ENCODE peak calls at places on chromosomes 6 and 20, in four cellular contexts. X is mesendoderm, S is H9, L is H1. I is an unnamed sample.

GRCh38 chr6:115221185-115221584 is 839.5 kb downstream of the FRK start:
- DNase-seq in X (no peak), S (no peak), L (no peak), I (no peak)

GRCh38 chr6:150800596-150801310 is 64.7 kb upstream of the MTHFD1L start:
- DNase-seq in X (no peak), L (no peak), S (no peak), I (peak; percentile 26)

GRCh38 chr6:82959385-82959941 is 106.2 kb downstream of the UBE3D start:
- DNase-seq in X (peak; percentile 92), L (peak; percentile 48), S (peak; percentile 45), I (peak; percentile 70)

GRCh38 chr6:26331809-26332226 is 33.2 kb upstream of the BTN3A2 start:
- DNase-seq in S (no peak), X (no peak), L (no peak), I (no peak)

GRCh38 chr6:144655376-144655775 is 370.2 kb downstream of the UTRN start:
- DNase-seq in S (no peak), X (no peak), L (no peak), I (peak; percentile 85)

GRCh38 chr6:24899647-24900325 is 36.0 kb downstream of the RIPOR2 start:
- DNase-seq in S (no peak), X (peak; percentile 26), L (no peak), I (no peak)

GRCh38 chr20:64113444-64113775 is 6.0 kb upstream of the NPBWR2 start:
- DNase-seq in X (no peak), L (no peak), S (no peak), I (no peak)

GRCh38 chr6:142833054-142833453 is 111.9 kb downstream of the HIVEP2 start:
- DNase-seq in X (no peak), L (no peak), S (no peak), I (peak; percentile 98)

GRCh38 chr20:52054123-52054522 is 137.5 kb downstream of the ZFP64 start:
- DNase-seq in S (no peak), L (no peak), X (no peak), I (no peak)

GRCh38 chr6:150008588-150008987 is 16.7 kb downstream of the RAET1L start:
- DNase-seq in S (no peak), L (no peak), X (no peak), I (no peak)

GRCh38 chr6:135310291-135310690 is 129.2 kb downstream of the MYB start:
- DNase-seq in X (no peak), S (no peak), L (no peak), I (no peak)

GRCh38 chr6:129105793-129106192 is 222.9 kb downstream of the LAMA2 start:
- DNase-seq in S (no peak), X (peak; percentile 11), L (no peak), I (peak; percentile 35)

GRCh38 chr6:35388023-35388422 is 45.7 kb downstream of the PPARD start:
- DNase-seq in L (no peak), X (no peak), S (no peak), I (no peak)

GRCh38 chr20:815914-816606 is 17.5 kb upstream of the FAM110A start:
- DNase-seq in S (peak; percentile 75), X (peak; percentile 84), L (peak; percentile 82), I (peak; percentile 43)

GRCh38 chr20:63315982-63316491 is 23.1 kb downstream of the COL20A1 start:
- DNase-seq in L (no peak), X (no peak), S (no peak), I (no peak)

DNA sequence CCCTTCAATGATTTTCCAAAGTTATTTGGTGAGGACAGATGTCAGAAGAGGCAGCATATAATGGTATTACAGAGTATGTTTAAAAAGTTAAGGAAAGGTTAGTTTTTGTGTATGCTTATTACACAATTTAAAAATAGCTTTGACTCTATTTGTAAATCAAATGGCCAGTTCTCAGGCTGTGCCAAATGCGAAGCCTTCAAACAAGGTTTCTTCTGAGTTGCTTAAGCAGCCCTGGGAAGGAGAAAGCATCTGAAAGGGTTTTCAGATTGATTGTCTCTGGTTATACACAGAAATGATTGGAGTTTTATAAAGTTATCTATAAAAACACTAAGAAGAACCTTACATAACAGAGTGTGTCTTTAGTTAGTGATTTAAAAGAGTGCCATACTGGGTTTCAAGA is 16.5 kb downstream of the CD109 start:
- DNase-seq in X (no peak), S (no peak), L (no peak), I (peak; percentile 61)
- H3K27ac ChIP-seq in X (no peak overlapping the region), S (no peak overlapping the region), L (no peak overlapping the region), I (no peak overlapping the region)

GRCh38 chr20:32206383-32207210 is 946 bp downstream of the PLAGL2 start:
- DNase-seq in L (no peak), S (no peak), X (no peak), I (no peak)
- H3K27me3 ChIP-seq in L (no peaks in the 10 kb centered on the region), S (no peaks in the 10 kb centered on the region), X (no peaks in the 10 kb centered on the region), I (no peaks in the 10 kb centered on the region)

DNA sequence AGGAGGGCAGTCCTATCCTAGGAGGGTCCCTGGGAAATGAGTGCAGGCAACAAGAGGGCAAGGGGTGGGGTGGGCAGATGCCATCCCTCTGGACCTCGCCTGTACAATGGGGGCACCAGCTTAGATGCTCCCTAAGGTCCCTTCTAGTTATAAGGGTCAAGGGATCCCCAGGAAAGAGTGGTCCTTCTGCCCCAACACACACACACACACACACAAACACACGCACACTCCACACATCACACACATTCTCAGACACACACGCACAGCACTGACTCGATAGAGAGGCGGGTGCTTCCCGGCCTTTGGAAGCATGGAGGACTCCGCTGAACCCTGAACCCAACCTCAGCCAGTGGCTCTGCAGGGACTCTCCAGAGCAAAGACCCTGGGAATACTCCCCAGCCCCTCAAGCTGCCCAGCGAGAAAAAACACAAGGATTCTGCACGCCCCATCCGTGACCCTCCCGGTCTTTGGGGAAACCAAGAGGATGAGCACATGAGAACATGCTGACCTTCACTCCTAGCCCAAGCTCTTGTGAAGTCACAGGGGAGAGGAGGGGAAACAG is 64.6 kb downstream of the MDGA1 start:
- DNase-seq in L (no peak), X (no peak), S (no peak), I (no peak)
- H3K56ac ChIP-seq in L (no peak overlapping the region), X (no peak overlapping the region), S (no peak overlapping the region), I (no peak overlapping the region)

GRCh38 chr6:166007349-166008263 is 160.0 kb downstream of the TBXT start:
- DNase-seq in X (no peak), L (no peak), S (no peak), I (peak; percentile 88)
- H3K27ac ChIP-seq in X (no peak overlapping the region), L (no peak overlapping the region), S (no peak overlapping the region), I (peak overlapping the region; percentile 87)

DNA sequence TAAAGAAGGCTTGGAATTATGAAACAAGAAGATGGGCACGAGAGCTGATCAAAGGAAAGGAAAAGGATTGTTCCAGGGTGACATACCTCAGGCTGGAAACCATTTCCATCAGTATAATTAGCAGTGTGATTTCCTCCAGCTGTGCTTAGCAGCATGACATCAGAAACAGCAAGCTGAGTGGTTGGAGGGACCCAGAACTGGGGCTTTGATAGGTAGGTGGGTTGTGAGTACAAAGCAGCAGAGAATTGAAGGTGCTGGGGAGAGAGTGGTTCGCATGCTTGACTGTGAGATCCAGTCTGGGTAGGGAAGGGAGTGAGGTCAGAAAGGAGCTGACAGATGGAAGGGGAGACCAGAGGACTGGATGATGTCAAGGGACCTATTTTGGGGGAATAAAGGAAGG is 90.4 kb downstream of the CD164 start:
- DNase-seq in S (no peak), L (no peak), X (peak; percentile 62), I (no peak)
- H3K27me3 ChIP-seq in S (no peaks in the 10 kb centered on the region), L (peaks cover 3% of the 10 kb centered on the region), X (no peaks in the 10 kb centered on the region), I (peaks cover 21% of the 10 kb centered on the region)